ENCODE peak calls at places on chromosomes 12 and 14, in eight cellular contexts. One of them, this sample, is unnamed.
A peak's percentile ranks its signal among the peaks of the same experiment; 100 is the strongest.

GRCh38 chr14:105075364-105076295 is 10.4 kb upstream of the GPR132 start:
- DNase-seq in SK-MEL-5: no peak
- DNase-seq in stimulated activated CD4-positive, alpha-beta T cell treated with anti-CD3 and anti-CD28 coated beads, TNF-alpha, amount 100 ng/mL, for 4 hours: no peak
- DNase-seq in stimulated activated naive CD8-positive, alpha-beta T cell treated with anti-CD3 and anti-CD28 coated beads, Interleukin-15, Interleukin-2, amounts not matched to agents 100 U/mL and 50 U/mL, for 24 hours: no peak
- DNase-seq in retina: no peak
- DNase-seq in lower lobe of right lung: peak; percentile 64
- DNase-seq in nephron progenitor cell: peak; percentile 48
- DNase-seq in heart left ventricle: peak; percentile 56
- DNase-seq in this sample: no peak

GRCh38 chr14:31792726-31793125 is 231.5 kb downstream of the NUBPL start:
- DNase-seq in SK-MEL-5: no peak
- DNase-seq in stimulated activated CD4-positive, alpha-beta T cell treated with anti-CD3 and anti-CD28 coated beads, TNF-alpha, amount 100 ng/mL, for 4 hours: no peak
- DNase-seq in retina: no peak
- DNase-seq in heart left ventricle: no peak
- DNase-seq in stimulated activated naive CD8-positive, alpha-beta T cell treated with anti-CD3 and anti-CD28 coated beads, Interleukin-15, Interleukin-2, amounts not matched to agents 100 U/mL and 50 U/mL, for 24 hours: no peak
- DNase-seq in lower lobe of right lung: no peak
- DNase-seq in nephron progenitor cell: no peak
- DNase-seq in this sample: no peak

GRCh38 chr14:35420036-35420811 is 15.7 kb upstream of the NFKBIA start:
- DNase-seq in heart left ventricle: no peak
- DNase-seq in stimulated activated naive CD8-positive, alpha-beta T cell treated with anti-CD3 and anti-CD28 coated beads, Interleukin-15, Interleukin-2, amounts not matched to agents 100 U/mL and 50 U/mL, for 24 hours: no peak
- DNase-seq in nephron progenitor cell: no peak
- DNase-seq in SK-MEL-5: no peak
- DNase-seq in stimulated activated CD4-positive, alpha-beta T cell treated with anti-CD3 and anti-CD28 coated beads, TNF-alpha, amount 100 ng/mL, for 4 hours: no peak
- DNase-seq in lower lobe of right lung: no peak
- DNase-seq in retina: no peak
- DNase-seq in this sample: no peak

GRCh38 chr12:47033797-47034555 is 45.4 kb upstream of the PCED1B start:
- DNase-seq in SK-MEL-5: no peak
- DNase-seq in stimulated activated CD4-positive, alpha-beta T cell treated with anti-CD3 and anti-CD28 coated beads, TNF-alpha, amount 100 ng/mL, for 4 hours: no peak
- DNase-seq in retina: no peak
- DNase-seq in stimulated activated naive CD8-positive, alpha-beta T cell treated with anti-CD3 and anti-CD28 coated beads, Interleukin-15, Interleukin-2, amounts not matched to agents 100 U/mL and 50 U/mL, for 24 hours: no peak
- DNase-seq in lower lobe of right lung: no peak
- DNase-seq in heart left ventricle: no peak
- DNase-seq in nephron progenitor cell: no peak
- DNase-seq in this sample: no peak

GRCh38 chr14:29763342-29763858 is 164.2 kb downstream of the PRKD1 start:
- DNase-seq in lower lobe of right lung: no peak
- DNase-seq in SK-MEL-5: no peak
- DNase-seq in heart left ventricle: no peak
- DNase-seq in retina: no peak
- DNase-seq in stimulated activated naive CD8-positive, alpha-beta T cell treated with anti-CD3 and anti-CD28 coated beads, Interleukin-15, Interleukin-2, amounts not matched to agents 100 U/mL and 50 U/mL, for 24 hours: no peak
- DNase-seq in nephron progenitor cell: no peak
- DNase-seq in stimulated activated CD4-positive, alpha-beta T cell treated with anti-CD3 and anti-CD28 coated beads, TNF-alpha, amount 100 ng/mL, for 4 hours: no peak
- DNase-seq in this sample: no peak

GRCh38 chr12:6234906-6235305 is 34.7 kb downstream of the CD9 start:
- DNase-seq in lower lobe of right lung: no peak
- DNase-seq in nephron progenitor cell: no peak
- DNase-seq in retina: no peak
- DNase-seq in heart left ventricle: no peak
- DNase-seq in stimulated activated CD4-positive, alpha-beta T cell treated with anti-CD3 and anti-CD28 coated beads, TNF-alpha, amount 100 ng/mL, for 4 hours: no peak
- DNase-seq in SK-MEL-5: no peak
- DNase-seq in stimulated activated naive CD8-positive, alpha-beta T cell treated with anti-CD3 and anti-CD28 coated beads, Interleukin-15, Interleukin-2, amounts not matched to agents 100 U/mL and 50 U/mL, for 24 hours: no peak
- DNase-seq in this sample: no peak

GRCh38 chr14:94378527-94379290 is 9.7 kb downstream of the SERPINA1 start:
- DNase-seq in heart left ventricle: no peak
- DNase-seq in SK-MEL-5: no peak
- DNase-seq in stimulated activated naive CD8-positive, alpha-beta T cell treated with anti-CD3 and anti-CD28 coated beads, Interleukin-15, Interleukin-2, amounts not matched to agents 100 U/mL and 50 U/mL, for 24 hours: no peak
- DNase-seq in stimulated activated CD4-positive, alpha-beta T cell treated with anti-CD3 and anti-CD28 coated beads, TNF-alpha, amount 100 ng/mL, for 4 hours: no peak
- DNase-seq in retina: no peak
- DNase-seq in lower lobe of right lung: peak; percentile 31
- DNase-seq in nephron progenitor cell: no peak
- DNase-seq in this sample: no peak

GRCh38 chr12:132385923-132386751 is 56.7 kb upstream of the GALNT9 start:
- DNase-seq in stimulated activated naive CD8-positive, alpha-beta T cell treated with anti-CD3 and anti-CD28 coated beads, Interleukin-15, Interleukin-2, amounts not matched to agents 100 U/mL and 50 U/mL, for 24 hours: no peak
- DNase-seq in SK-MEL-5: no peak
- DNase-seq in lower lobe of right lung: peak; percentile 41
- DNase-seq in stimulated activated CD4-positive, alpha-beta T cell treated with anti-CD3 and anti-CD28 coated beads, TNF-alpha, amount 100 ng/mL, for 4 hours: no peak
- DNase-seq in retina: no peak
- DNase-seq in nephron progenitor cell: no peak
- DNase-seq in heart left ventricle: no peak
- DNase-seq in this sample: peak; percentile 36

GRCh38 chr14:64755661-64756265 is 51.5 kb downstream of the PLEKHG3 start:
- DNase-seq in nephron progenitor cell: no peak
- DNase-seq in stimulated activated naive CD8-positive, alpha-beta T cell treated with anti-CD3 and anti-CD28 coated beads, Interleukin-15, Interleukin-2, amounts not matched to agents 100 U/mL and 50 U/mL, for 24 hours: peak; percentile 13
- DNase-seq in stimulated activated CD4-positive, alpha-beta T cell treated with anti-CD3 and anti-CD28 coated beads, TNF-alpha, amount 100 ng/mL, for 4 hours: peak; percentile 18
- DNase-seq in retina: no peak
- DNase-seq in SK-MEL-5: no peak
- DNase-seq in heart left ventricle: peak; percentile 18
- DNase-seq in lower lobe of right lung: no peak
- DNase-seq in this sample: no peak

GRCh38 chr12:54125950-54126695 is 62.7 kb downstream of the SMUG1 start:
- DNase-seq in retina: peak; percentile 60
- DNase-seq in stimulated activated naive CD8-positive, alpha-beta T cell treated with anti-CD3 and anti-CD28 coated beads, Interleukin-15, Interleukin-2, amounts not matched to agents 100 U/mL and 50 U/mL, for 24 hours: peak; percentile 7
- DNase-seq in heart left ventricle: no peak
- DNase-seq in SK-MEL-5: no peak
- DNase-seq in nephron progenitor cell: peak; percentile 53
- DNase-seq in stimulated activated CD4-positive, alpha-beta T cell treated with anti-CD3 and anti-CD28 coated beads, TNF-alpha, amount 100 ng/mL, for 4 hours: no peak
- DNase-seq in lower lobe of right lung: no peak
- DNase-seq in this sample: no peak

GRCh38 chr12:111398530-111398929 is 7.2 kb upstream of the SH2B3 start:
- DNase-seq in nephron progenitor cell: no peak
- DNase-seq in retina: no peak
- DNase-seq in heart left ventricle: no peak
- DNase-seq in stimulated activated naive CD8-positive, alpha-beta T cell treated with anti-CD3 and anti-CD28 coated beads, Interleukin-15, Interleukin-2, amounts not matched to agents 100 U/mL and 50 U/mL, for 24 hours: no peak
- DNase-seq in stimulated activated CD4-positive, alpha-beta T cell treated with anti-CD3 and anti-CD28 coated beads, TNF-alpha, amount 100 ng/mL, for 4 hours: no peak
- DNase-seq in SK-MEL-5: no peak
- DNase-seq in lower lobe of right lung: no peak
- DNase-seq in this sample: no peak

GRCh38 chr12:120247621-120248030 is 17.9 kb downstream of the PXN start:
- DNase-seq in retina: no peak
- DNase-seq in stimulated activated CD4-positive, alpha-beta T cell treated with anti-CD3 and anti-CD28 coated beads, TNF-alpha, amount 100 ng/mL, for 4 hours: no peak
- DNase-seq in stimulated activated naive CD8-positive, alpha-beta T cell treated with anti-CD3 and anti-CD28 coated beads, Interleukin-15, Interleukin-2, amounts not matched to agents 100 U/mL and 50 U/mL, for 24 hours: no peak
- DNase-seq in nephron progenitor cell: no peak
- DNase-seq in SK-MEL-5: no peak
- DNase-seq in lower lobe of right lung: no peak
- DNase-seq in heart left ventricle: no peak
- DNase-seq in this sample: no peak

GRCh38 chr12:34372003-34372402 is 349.7 kb downstream of the ALG10 start:
- DNase-seq in stimulated activated CD4-positive, alpha-beta T cell treated with anti-CD3 and anti-CD28 coated beads, TNF-alpha, amount 100 ng/mL, for 4 hours: no peak
- DNase-seq in retina: no peak
- DNase-seq in stimulated activated naive CD8-positive, alpha-beta T cell treated with anti-CD3 and anti-CD28 coated beads, Interleukin-15, Interleukin-2, amounts not matched to agents 100 U/mL and 50 U/mL, for 24 hours: no peak
- DNase-seq in lower lobe of right lung: no peak
- DNase-seq in nephron progenitor cell: no peak
- DNase-seq in SK-MEL-5: no peak
- DNase-seq in heart left ventricle: no peak
- DNase-seq in this sample: no peak

GRCh38 chr12:51839310-51839943 is 9.1 kb downstream of the FIGNL2 start:
- DNase-seq in heart left ventricle: no peak
- DNase-seq in lower lobe of right lung: no peak
- DNase-seq in stimulated activated CD4-positive, alpha-beta T cell treated with anti-CD3 and anti-CD28 coated beads, TNF-alpha, amount 100 ng/mL, for 4 hours: no peak
- DNase-seq in retina: peak; percentile 84
- DNase-seq in stimulated activated naive CD8-positive, alpha-beta T cell treated with anti-CD3 and anti-CD28 coated beads, Interleukin-15, Interleukin-2, amounts not matched to agents 100 U/mL and 50 U/mL, for 24 hours: no peak
- DNase-seq in nephron progenitor cell: no peak
- DNase-seq in SK-MEL-5: no peak
- DNase-seq in this sample: no peak

GRCh38 chr14:63276492-63277342 is 42.0 kb downstream of the GPHB5 start:
- DNase-seq in nephron progenitor cell: peak; percentile 16
- DNase-seq in heart left ventricle: no peak
- DNase-seq in SK-MEL-5: peak; percentile 67
- DNase-seq in stimulated activated naive CD8-positive, alpha-beta T cell treated with anti-CD3 and anti-CD28 coated beads, Interleukin-15, Interleukin-2, amounts not matched to agents 100 U/mL and 50 U/mL, for 24 hours: no peak
- DNase-seq in stimulated activated CD4-positive, alpha-beta T cell treated with anti-CD3 and anti-CD28 coated beads, TNF-alpha, amount 100 ng/mL, for 4 hours: no peak
- DNase-seq in retina: peak; percentile 57
- DNase-seq in lower lobe of right lung: no peak
- DNase-seq in this sample: no peak

GRCh38 chr14:23861666-23862065 is 91.9 kb upstream of the DHRS4 start:
- DNase-seq in lower lobe of right lung: no peak
- DNase-seq in stimulated activated naive CD8-positive, alpha-beta T cell treated with anti-CD3 and anti-CD28 coated beads, Interleukin-15, Interleukin-2, amounts not matched to agents 100 U/mL and 50 U/mL, for 24 hours: no peak
- DNase-seq in retina: no peak
- DNase-seq in nephron progenitor cell: no peak
- DNase-seq in stimulated activated CD4-positive, alpha-beta T cell treated with anti-CD3 and anti-CD28 coated beads, TNF-alpha, amount 100 ng/mL, for 4 hours: no peak
- DNase-seq in heart left ventricle: no peak
- DNase-seq in SK-MEL-5: peak; percentile 16
- DNase-seq in this sample: no peak

GRCh38 chr14:92704036-92704804 is 44.2 kb downstream of the LGMN start:
- DNase-seq in lower lobe of right lung: no peak
- DNase-seq in heart left ventricle: no peak
- DNase-seq in nephron progenitor cell: no peak
- DNase-seq in stimulated activated CD4-positive, alpha-beta T cell treated with anti-CD3 and anti-CD28 coated beads, TNF-alpha, amount 100 ng/mL, for 4 hours: no peak
- DNase-seq in stimulated activated naive CD8-positive, alpha-beta T cell treated with anti-CD3 and anti-CD28 coated beads, Interleukin-15, Interleukin-2, amounts not matched to agents 100 U/mL and 50 U/mL, for 24 hours: no peak
- DNase-seq in retina: no peak
- DNase-seq in SK-MEL-5: no peak
- DNase-seq in this sample: no peak

GRCh38 chr12:93199831-93200236 is 177.9 kb upstream of the NUDT4 start:
- DNase-seq in lower lobe of right lung: no peak
- DNase-seq in nephron progenitor cell: no peak
- DNase-seq in stimulated activated naive CD8-positive, alpha-beta T cell treated with anti-CD3 and anti-CD28 coated beads, Interleukin-15, Interleukin-2, amounts not matched to agents 100 U/mL and 50 U/mL, for 24 hours: no peak
- DNase-seq in stimulated activated CD4-positive, alpha-beta T cell treated with anti-CD3 and anti-CD28 coated beads, TNF-alpha, amount 100 ng/mL, for 4 hours: no peak
- DNase-seq in heart left ventricle: no peak
- DNase-seq in SK-MEL-5: no peak
- DNase-seq in retina: no peak
- DNase-seq in this sample: no peak

GRCh38 chr14:29953501-29953900 is 25.9 kb upstream of the PRKD1 start:
- DNase-seq in lower lobe of right lung: no peak
- DNase-seq in stimulated activated CD4-positive, alpha-beta T cell treated with anti-CD3 and anti-CD28 coated beads, TNF-alpha, amount 100 ng/mL, for 4 hours: no peak
- DNase-seq in stimulated activated naive CD8-positive, alpha-beta T cell treated with anti-CD3 and anti-CD28 coated beads, Interleukin-15, Interleukin-2, amounts not matched to agents 100 U/mL and 50 U/mL, for 24 hours: no peak
- DNase-seq in nephron progenitor cell: no peak
- DNase-seq in retina: no peak
- DNase-seq in SK-MEL-5: peak; percentile 31
- DNase-seq in heart left ventricle: no peak
- DNase-seq in this sample: no peak

GRCh38 chr14:89619616-89620273 is 202.7 kb upstream of the FOXN3 start:
- DNase-seq in nephron progenitor cell: no peak
- DNase-seq in heart left ventricle: no peak
- DNase-seq in stimulated activated CD4-positive, alpha-beta T cell treated with anti-CD3 and anti-CD28 coated beads, TNF-alpha, amount 100 ng/mL, for 4 hours: no peak
- DNase-seq in retina: no peak
- DNase-seq in lower lobe of right lung: no peak
- DNase-seq in SK-MEL-5: no peak
- DNase-seq in stimulated activated naive CD8-positive, alpha-beta T cell treated with anti-CD3 and anti-CD28 coated beads, Interleukin-15, Interleukin-2, amounts not matched to agents 100 U/mL and 50 U/mL, for 24 hours: no peak
- DNase-seq in this sample: no peak

GRCh38 chr12:38905480-38906351 is at the start of gene CPNE8:
- DNase-seq in SK-MEL-5: peak; percentile 89
- DNase-seq in stimulated activated CD4-positive, alpha-beta T cell treated with anti-CD3 and anti-CD28 coated beads, TNF-alpha, amount 100 ng/mL, for 4 hours: peak; percentile 13
- DNase-seq in nephron progenitor cell: peak; percentile 76
- DNase-seq in stimulated activated naive CD8-positive, alpha-beta T cell treated with anti-CD3 and anti-CD28 coated beads, Interleukin-15, Interleukin-2, amounts not matched to agents 100 U/mL and 50 U/mL, for 24 hours: peak; percentile 54
- DNase-seq in lower lobe of right lung: peak; percentile 90
- DNase-seq in heart left ventricle: peak; percentile 89
- DNase-seq in retina: peak; percentile 86
- DNase-seq in this sample: peak; percentile 37